ENCODE peak calls at places on chromosomes 16 and 17, in four cellular contexts. M is GM23338, D is sigmoid colon, T is pancreas. H is an unnamed sample.

GRCh38 chr17:77363821-77364361 is 223.1 kb downstream of the SEC14L1 start:
- DNase-seq in M (no peak), D (peak; percentile 74), T (peak; percentile 72), H (no peak)

GRCh38 chr17:2982854-2983636 is 80.4 kb downstream of the OR1D5 start:
- DNase-seq in M (no peak), D (peak; percentile 95), T (no peak), H (no peak)

GRCh38 chr16:87851141-87851587 is 18.1 kb downstream of the SLC7A5 start:
- DNase-seq in M (no peak), D (no peak), T (peak; percentile 58), H (no peak)

GRCh38 chr17:82031303-82031884 is at the start of gene RAC3:
- DNase-seq in M (peak; percentile 68), D (no peak), T (no peak), H (no peak)

GRCh38 chr17:73192219-73192893 is 499 bp upstream of the COG1 start:
- DNase-seq in M (peak; percentile 76), D (peak; percentile 80), T (peak; percentile 85), H (peak; percentile 82)

GRCh38 chr16:87319997-87320491 is 2.9 kb upstream of the C16orf95 start:
- DNase-seq in M (no peak), D (no peak), T (no peak), H (no peak)

GRCh38 chr16:20747030-20747816 is 5.6 kb upstream of the THUMPD1 start:
- DNase-seq in M (peak; percentile 11), D (no peak), T (no peak), H (no peak)

GRCh38 chr17:74921769-74922168 is 1.3 kb downstream of the USH1G start:
- DNase-seq in M (no peak), D (no peak), T (no peak), H (no peak)

GRCh38 chr17:31561469-31562412 is 170.3 kb downstream of the RAB11FIP4 start:
- DNase-seq in M (no peak), D (no peak), T (no peak), H (no peak)

GRCh38 chr17:20066253-20066652 is 57.1 kb downstream of the SPECC1 start:
- DNase-seq in M (no peak), D (peak; percentile 73), T (no peak), H (no peak)

GRCh38 chr16:9943121-9943520 is 239.1 kb downstream of the GRIN2A start:
- DNase-seq in M (no peak), D (no peak), T (no peak), H (no peak)

GRCh38 chr16:69413045-69413664 is 11.3 kb upstream of the CYB5B start:
- DNase-seq in M (no peak), D (no peak), T (no peak), H (no peak)

GRCh38 chr16:88379694-88380040 is 3.1 kb upstream of the ZNF469 start:
- DNase-seq in M (no peak), D (no peak), T (peak; percentile 40), H (no peak)

GRCh38 chr17:19933633-19934032 is 44.0 kb downstream of the AKAP10 start:
- DNase-seq in M (no peak), D (no peak), T (no peak), H (no peak)

DNA sequence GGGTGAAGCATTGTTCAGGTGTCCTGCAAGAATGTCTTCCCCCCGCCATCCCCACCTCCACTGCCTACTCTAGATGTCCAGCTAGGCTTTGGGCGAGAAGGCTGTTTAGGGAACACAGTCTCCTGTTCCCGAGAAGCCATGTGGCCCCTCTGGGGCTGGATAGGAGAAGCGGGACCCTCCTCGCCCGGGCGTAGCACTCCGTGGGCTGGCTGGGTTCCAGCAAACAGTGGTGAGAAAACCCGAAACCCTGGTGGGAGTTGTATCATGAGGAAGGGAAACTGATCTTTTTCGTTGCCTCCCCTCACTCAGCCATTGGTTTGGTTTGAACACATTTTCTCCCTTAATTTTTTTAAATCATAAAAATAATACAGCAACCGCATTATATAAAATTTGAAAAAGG is 56.6 kb downstream of the IRF8 start:
- DNase-seq in M (no peak), D (no peak), T (no peak), H (no peak)
- H3K4me1 ChIP-seq in M (no peaks in the 10 kb centered on the region), D (no peaks in the 10 kb centered on the region), T (no peaks in the 10 kb centered on the region), H (no peaks in the 10 kb centered on the region)

GRCh38 chr16:63461248-63461841 is 1425.1 kb upstream of the CDH8 start:
- DNase-seq in M (peak; percentile 75), D (no peak), T (no peak), H (peak; percentile 27)
- TF ChIP-seq CTCF in M (peak; percentile 78), D (no peak), T (peak; percentile 27), H (peak; percentile 45)

GRCh38 chr16:66814734-66815133 is 13.3 kb upstream of the TERB1 start:
- DNase-seq in M (no peak), D (no peak), T (no peak), H (no peak)
- H3K36me3 ChIP-seq in M (peaks cover 61% of the 10 kb centered on the region), D (peaks cover 67% of the 10 kb centered on the region), T (no peaks in the 10 kb centered on the region), H (no peaks in the 10 kb centered on the region)

DNA sequence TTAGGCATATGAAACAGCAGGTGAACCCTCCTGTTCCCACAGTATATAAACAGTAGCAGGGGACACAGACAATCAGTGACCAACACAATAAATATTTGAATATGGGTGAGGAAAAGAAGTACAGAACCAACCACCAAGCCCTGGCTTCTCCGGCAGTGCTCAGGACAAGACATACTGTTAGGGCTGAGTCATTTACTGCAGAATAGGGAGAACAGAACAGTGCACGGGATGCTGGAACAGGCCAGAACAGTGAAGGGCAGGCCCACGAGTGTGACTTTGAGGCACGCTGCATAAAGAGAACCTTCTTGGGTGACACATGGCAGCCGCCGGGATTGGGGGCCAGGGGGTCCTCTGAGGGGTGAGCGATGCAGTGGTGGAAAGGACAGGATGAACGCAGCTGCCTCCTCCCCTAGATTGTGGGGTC is 160.4 kb downstream of the CMIP start:
- DNase-seq in M (no peak), D (no peak), T (no peak), H (no peak)
- H3K4me1 ChIP-seq in M (no peaks in the 10 kb centered on the region), D (no peaks in the 10 kb centered on the region), T (peaks cover 6% of the 10 kb centered on the region), H (peaks cover 19% of the 10 kb centered on the region)

GRCh38 chr17:17144061-17144460 is 62.1 kb downstream of the PLD6 start:
- DNase-seq in M (no peak), D (no peak), T (peak; percentile 34), H (no peak)

GRCh38 chr17:17149520-17150449 is 56.3 kb downstream of the PLD6 start:
- DNase-seq in M (no peak), D (no peak), T (no peak), H (no peak)

GRCh38 chr17:17144916-17145665 is 61.0 kb downstream of the PLD6 start:
- DNase-seq in M (no peak), D (no peak), T (peak; percentile 39), H (no peak)

GRCh38 chr17:17147821-17148220 is 58.3 kb downstream of the PLD6 start:
- DNase-seq in M (no peak), D (no peak), T (no peak), H (no peak)

DNA sequence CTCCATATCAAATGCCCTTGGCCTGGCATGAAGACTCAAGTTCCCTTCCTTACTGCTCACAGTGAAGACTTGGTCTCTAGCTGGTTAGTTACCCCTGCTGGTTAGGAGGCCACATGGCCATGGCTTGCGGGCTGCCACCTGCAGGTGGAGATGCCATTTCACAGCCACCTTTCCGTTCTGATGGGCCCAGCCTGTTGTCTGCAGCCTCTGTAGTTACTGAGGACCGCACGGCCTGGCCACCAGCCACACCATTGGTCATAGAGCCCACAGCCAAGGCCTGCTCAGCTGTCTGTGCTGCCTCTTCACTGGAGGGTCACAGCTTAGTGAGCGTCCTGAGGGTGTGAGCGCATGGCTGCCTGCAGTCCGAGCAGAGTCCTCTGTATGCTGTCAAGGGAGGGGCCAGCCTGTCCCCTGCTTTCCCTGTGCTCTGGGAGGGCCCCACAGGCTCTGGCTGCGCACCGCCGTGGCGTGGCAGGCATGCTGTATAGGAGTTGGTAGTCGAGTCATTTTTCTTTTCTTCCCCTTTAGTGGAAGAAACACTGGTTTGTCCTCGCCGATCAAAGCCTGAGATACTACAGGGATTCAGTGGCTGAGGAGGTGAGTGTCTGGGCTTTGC is 59.2 kb downstream of the PLD6 start:
- DNase-seq in M (peak; percentile 72), D (no peak), T (peak; percentile 47), H (peak; percentile 67)
- TF ChIP-seq CTCF in M (peak; percentile 69), D (no peak), T (peak; percentile 17), H (peak; percentile 61)

GRCh38 chr17:29212681-29213121 is 32.5 kb upstream of the MYO18A start:
- DNase-seq in M (no peak), D (no peak), T (no peak), H (no peak)
- H3K36me3 ChIP-seq in M (no peaks in the 10 kb centered on the region), D (no peaks in the 10 kb centered on the region), T (no peaks in the 10 kb centered on the region), H (no peaks in the 10 kb centered on the region)

DNA sequence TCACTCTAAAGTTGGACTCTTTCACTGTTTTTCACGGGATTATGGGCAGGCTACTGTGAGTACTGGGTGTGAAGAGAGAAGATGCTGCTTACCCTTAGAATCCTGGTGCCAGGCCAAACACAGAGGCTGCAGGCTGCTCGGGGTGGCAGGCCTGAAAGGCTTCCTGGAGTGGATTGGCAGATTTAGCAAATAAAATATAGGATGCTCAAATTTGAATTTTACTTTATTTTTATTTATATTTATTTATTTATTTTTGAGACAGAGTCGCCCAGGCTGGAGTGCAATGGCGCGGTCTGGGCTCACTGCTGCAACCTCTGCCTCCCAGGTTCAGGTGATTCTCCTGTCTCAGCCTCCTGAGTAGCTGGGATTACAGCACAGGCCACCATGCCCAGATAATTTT is 14.9 kb upstream of the STAC2 start:
- DNase-seq in M (no peak), D (peak; percentile 5), T (no peak), H (no peak)
- H3K4me1 ChIP-seq in M (no peaks in the 10 kb centered on the region), D (no peaks in the 10 kb centered on the region), T (no peaks in the 10 kb centered on the region), H (no peaks in the 10 kb centered on the region)

DNA sequence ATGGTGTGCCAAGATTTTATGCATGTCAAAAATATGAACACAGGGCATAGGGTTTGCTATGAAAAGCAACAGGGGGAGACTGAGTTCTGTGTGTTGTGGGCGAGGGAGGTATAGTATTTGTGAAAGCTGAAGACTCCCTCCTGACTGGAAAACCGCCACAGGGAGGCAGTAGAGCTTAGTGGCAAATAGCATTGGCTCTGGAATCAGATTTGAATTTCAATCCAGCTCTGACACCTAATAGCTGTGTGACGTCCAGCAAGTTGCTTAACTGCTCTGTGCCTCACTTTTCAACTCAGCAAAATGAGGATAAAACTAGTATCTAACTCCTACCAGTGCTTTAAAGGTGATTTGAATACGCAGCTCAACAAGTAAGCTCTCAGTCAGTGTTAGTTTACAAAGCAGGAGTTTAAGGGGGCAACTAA is 22.0 kb downstream of the KPNA2 start:
- DNase-seq in M (peak; percentile 44), D (no peak), T (no peak), H (peak; percentile 42)
- TF ChIP-seq CTCF in M (peak; percentile 75), D (no peak), T (no peak), H (peak; percentile 52)

GRCh38 chr17:56947741-56948140 is 13.1 kb downstream of the COIL start:
- DNase-seq in M (no peak), D (no peak), T (no peak), H (no peak)
- H3K36me3 ChIP-seq in M (peaks cover 7% of the 10 kb centered on the region), D (peaks cover 31% of the 10 kb centered on the region), T (no peaks in the 10 kb centered on the region), H (peaks cover 5% of the 10 kb centered on the region)

GRCh38 chr17:36602030-36602737 is 801 bp downstream of the MRM1 start:
- DNase-seq in M (peak; percentile 46), D (no peak), T (no peak), H (peak; percentile 41)
- H3K4me1 ChIP-seq in M (peaks cover 23% of the 10 kb centered on the region), D (no peaks in the 10 kb centered on the region), T (no peaks in the 10 kb centered on the region), H (peaks cover 6% of the 10 kb centered on the region)